ENCODE peak calls at places on chromosomes 5 and 9, in nine cellular contexts. C is substantia nigra; G is GM04504; T is stimulated activated CD4-positive, alpha-beta T cell treated with anti-CD3 and anti-CD28 coated beads, Interleukin-2, amount 100 ng/mL, for 48 hours; P is M059J; S is mesendoderm; K is non-pigmented ciliary epithelial cell; V is RWPE1; U is activated CD4-positive, alpha-beta T cell treated with anti-CD3 and anti-CD28 coated beads for 24 hours. A is an unnamed sample.

GRCh38 chr5:1315709-1316587 is 21.1 kb upstream of the TERT start:
- DNase-seq in G (no peak), C (no peak), K (no peak), U (no peak), V (peak; percentile 82), P (no peak), S (peak; percentile 45), T (peak; percentile 38), A (peak; percentile 34)

GRCh38 chr5:36696059-36696673 is 89.8 kb downstream of the SLC1A3 start:
- DNase-seq in T (peak; percentile 20), C (peak; percentile 10), U (no peak), P (peak; percentile 71), V (peak; percentile 76), K (peak; percentile 22), G (no peak), S (peak; percentile 75), A (peak; percentile 3)

GRCh38 chr5:33939863-33940262 is 3.7 kb downstream of the RXFP3 start:
- DNase-seq in K (peak; percentile 34), U (no peak), C (no peak), P (peak; percentile 51), G (no peak), S (no peak), V (no peak), T (no peak), A (no peak)

GRCh38 chr9:100419166-100419565 is 7.8 kb upstream of the MSANTD3 start:
- DNase-seq in C (no peak), V (no peak), S (no peak), T (no peak), K (no peak), P (no peak), G (no peak), U (no peak), A (no peak)

GRCh38 chr5:8458038-8458383 is 589.1 kb downstream of the MTRR start:
- DNase-seq in V (peak; percentile 9), K (no peak), U (no peak), S (no peak), P (no peak), C (no peak), G (no peak), T (peak; percentile 0), A (no peak)

GRCh38 chr5:35172526-35172925 is 57.8 kb downstream of the PRLR start:
- DNase-seq in K (no peak), T (no peak), V (no peak), S (no peak), U (no peak), C (no peak), P (no peak), G (no peak), A (no peak)

GRCh38 chr9:128946945-128947422 is 419 bp downstream of the DOLK start:
- DNase-seq in U (peak; percentile 6), S (peak; percentile 29), V (no peak), P (peak; percentile 42), T (peak; percentile 14), K (no peak), G (peak; percentile 3), C (peak; percentile 46), A (no peak)

GRCh38 chr9:81680506-81680905 is 8.8 kb downstream of the TLE1 start:
- DNase-seq in V (no peak), G (no peak), T (no peak), K (no peak), S (peak; percentile 89), U (no peak), C (no peak), P (no peak), A (no peak)

GRCh38 chr5:107951322-107951721 is 280.6 kb upstream of the EFNA5 start:
- DNase-seq in S (no peak), P (no peak), C (no peak), K (no peak), T (no peak), U (no peak), G (no peak), V (no peak), A (no peak)

GRCh38 chr5:168747987-168748777 is 169.0 kb upstream of the PANK3 start:
- DNase-seq in S (peak; percentile 87), V (peak; percentile 30), G (no peak), K (no peak), C (peak; percentile 13), P (no peak), U (peak; percentile 45), T (peak; percentile 45), A (no peak)

GRCh38 chr9:123335986-123336329 is 20.0 kb upstream of the CRB2 start:
- DNase-seq in U (no peak), S (no peak), C (no peak), P (no peak), K (no peak), T (no peak), V (no peak), G (no peak), A (no peak)

A was measured in CD8-positive, alpha-beta T cell.